ENCODE peak calls at places on chromosomes 5 and 9, in ten cellular contexts. One of them, this sample, is unnamed.

GRCh38 chr5:6788956-6789649 is 75.9 kb downstream of the TENT4A start:
- DNase-seq in effector memory CD4-positive, alpha-beta T cell: no peak
- DNase-seq in cardiac fibroblast: no peak
- DNase-seq in fibroblast of mammary gland: no peak
- DNase-seq in CD8-positive, alpha-beta memory T cell: no peak
- DNase-seq in mammary epithelial cell: no peak
- DNase-seq in brain microvascular endothelial cell: no peak
- DNase-seq in aorta: no peak
- DNase-seq in fibroblast of pulmonary artery: peak
- DNase-seq in osteoblast: peak
- DNase-seq in this sample: no peak

GRCh38 chr9:764105-764524 is 77.4 kb upstream of the DMRT1 start:
- DNase-seq in effector memory CD4-positive, alpha-beta T cell: no peak
- DNase-seq in cardiac fibroblast: peak
- DNase-seq in fibroblast of mammary gland: peak
- DNase-seq in CD8-positive, alpha-beta memory T cell: peak
- DNase-seq in mammary epithelial cell: peak
- DNase-seq in brain microvascular endothelial cell: peak
- DNase-seq in aorta: peak
- DNase-seq in fibroblast of pulmonary artery: peak
- DNase-seq in osteoblast: peak
- DNase-seq in this sample: no peak

GRCh38 chr9:33222031-33222430 is 17.9 kb upstream of the SPINK4 start:
- DNase-seq in effector memory CD4-positive, alpha-beta T cell: no peak
- DNase-seq in cardiac fibroblast: no peak
- DNase-seq in fibroblast of mammary gland: no peak
- DNase-seq in CD8-positive, alpha-beta memory T cell: no peak
- DNase-seq in mammary epithelial cell: peak
- DNase-seq in brain microvascular endothelial cell: no peak
- DNase-seq in aorta: no peak
- DNase-seq in fibroblast of pulmonary artery: no peak
- DNase-seq in osteoblast: no peak
- DNase-seq in this sample: no peak

GRCh38 chr9:114169940-114170791 is 14.8 kb downstream of the COL27A1 start:
- DNase-seq in effector memory CD4-positive, alpha-beta T cell: no peak
- DNase-seq in cardiac fibroblast: no peak
- DNase-seq in fibroblast of mammary gland: no peak
- DNase-seq in CD8-positive, alpha-beta memory T cell: no peak
- DNase-seq in mammary epithelial cell: no peak
- DNase-seq in brain microvascular endothelial cell: no peak
- DNase-seq in aorta: no peak
- DNase-seq in fibroblast of pulmonary artery: no peak
- DNase-seq in osteoblast: peak
- DNase-seq in this sample: no peak

GRCh38 chr9:127340721-127341120 is 56.2 kb upstream of the SLC2A8 start:
- DNase-seq in effector memory CD4-positive, alpha-beta T cell: no peak
- DNase-seq in cardiac fibroblast: peak
- DNase-seq in fibroblast of mammary gland: no peak
- DNase-seq in CD8-positive, alpha-beta memory T cell: no peak
- DNase-seq in mammary epithelial cell: no peak
- DNase-seq in brain microvascular endothelial cell: no peak
- DNase-seq in aorta: no peak
- DNase-seq in fibroblast of pulmonary artery: peak
- DNase-seq in osteoblast: no peak
- DNase-seq in this sample: no peak

GRCh38 chr9:72526901-72527800 is 5.7 kb downstream of the TMC1 start:
- DNase-seq in effector memory CD4-positive, alpha-beta T cell: peak
- DNase-seq in cardiac fibroblast: peak
- DNase-seq in fibroblast of mammary gland: peak
- DNase-seq in CD8-positive, alpha-beta memory T cell: peak
- DNase-seq in mammary epithelial cell: peak
- DNase-seq in brain microvascular endothelial cell: peak
- DNase-seq in aorta: peak
- DNase-seq in fibroblast of pulmonary artery: peak
- DNase-seq in osteoblast: peak
- DNase-seq in this sample: peak

GRCh38 chr5:170360712-170361501 is 28.3 kb downstream of the KCNMB1 start:
- DNase-seq in effector memory CD4-positive, alpha-beta T cell: no peak
- DNase-seq in cardiac fibroblast: no peak
- DNase-seq in fibroblast of mammary gland: no peak
- DNase-seq in CD8-positive, alpha-beta memory T cell: no peak
- DNase-seq in mammary epithelial cell: no peak
- DNase-seq in brain microvascular endothelial cell: no peak
- DNase-seq in aorta: peak
- DNase-seq in fibroblast of pulmonary artery: no peak
- DNase-seq in osteoblast: no peak
- DNase-seq in this sample: no peak

GRCh38 chr9:10251490-10251889 is 361.3 kb downstream of the PTPRD start:
- DNase-seq in effector memory CD4-positive, alpha-beta T cell: no peak
- DNase-seq in cardiac fibroblast: peak
- DNase-seq in fibroblast of mammary gland: peak
- DNase-seq in CD8-positive, alpha-beta memory T cell: no peak
- DNase-seq in mammary epithelial cell: peak
- DNase-seq in brain microvascular endothelial cell: peak
- DNase-seq in aorta: no peak
- DNase-seq in fibroblast of pulmonary artery: peak
- DNase-seq in osteoblast: no peak
- DNase-seq in this sample: peak

GRCh38 chr5:38330207-38330606 is 71.8 kb downstream of the EGFLAM start:
- DNase-seq in effector memory CD4-positive, alpha-beta T cell: no peak
- DNase-seq in cardiac fibroblast: peak
- DNase-seq in fibroblast of mammary gland: peak
- DNase-seq in CD8-positive, alpha-beta memory T cell: no peak
- DNase-seq in mammary epithelial cell: no peak
- DNase-seq in brain microvascular endothelial cell: peak
- DNase-seq in aorta: no peak
- DNase-seq in fibroblast of pulmonary artery: peak
- DNase-seq in osteoblast: no peak
- DNase-seq in this sample: no peak

GRCh38 chr9:21316860-21317259 is 11.7 kb upstream of the IFNA5 start:
- DNase-seq in effector memory CD4-positive, alpha-beta T cell: no peak
- DNase-seq in cardiac fibroblast: no peak
- DNase-seq in fibroblast of mammary gland: no peak
- DNase-seq in CD8-positive, alpha-beta memory T cell: no peak
- DNase-seq in mammary epithelial cell: peak
- DNase-seq in brain microvascular endothelial cell: no peak
- DNase-seq in aorta: no peak
- DNase-seq in fibroblast of pulmonary artery: no peak
- DNase-seq in osteoblast: no peak
- DNase-seq in this sample: no peak

GRCh38 chr5:34804398-34804797 is 34.6 kb upstream of the TTC23L start:
- DNase-seq in effector memory CD4-positive, alpha-beta T cell: no peak
- DNase-seq in cardiac fibroblast: no peak
- DNase-seq in fibroblast of mammary gland: no peak
- DNase-seq in CD8-positive, alpha-beta memory T cell: no peak
- DNase-seq in mammary epithelial cell: no peak
- DNase-seq in brain microvascular endothelial cell: no peak
- DNase-seq in aorta: no peak
- DNase-seq in fibroblast of pulmonary artery: no peak
- DNase-seq in osteoblast: no peak
- DNase-seq in this sample: no peak

GRCh38 chr5:176899296-176899891 is at the start of gene HK3:
- DNase-seq in effector memory CD4-positive, alpha-beta T cell: no peak
- DNase-seq in cardiac fibroblast: no peak
- DNase-seq in fibroblast of mammary gland: no peak
- DNase-seq in CD8-positive, alpha-beta memory T cell: no peak
- DNase-seq in mammary epithelial cell: no peak
- DNase-seq in brain microvascular endothelial cell: no peak
- DNase-seq in aorta: peak
- DNase-seq in fibroblast of pulmonary artery: no peak
- DNase-seq in osteoblast: no peak
- DNase-seq in this sample: no peak

GRCh38 chr9:30484690-30485089 is 1899.8 kb upstream of the ACO1 start:
- DNase-seq in effector memory CD4-positive, alpha-beta T cell: no peak
- DNase-seq in cardiac fibroblast: no peak
- DNase-seq in fibroblast of mammary gland: no peak
- DNase-seq in CD8-positive, alpha-beta memory T cell: no peak
- DNase-seq in mammary epithelial cell: no peak
- DNase-seq in brain microvascular endothelial cell: no peak
- DNase-seq in aorta: no peak
- DNase-seq in fibroblast of pulmonary artery: no peak
- DNase-seq in osteoblast: no peak
- DNase-seq in this sample: no peak

GRCh38 chr5:43652537-43653302 is 49.7 kb downstream of the NNT start:
- DNase-seq in effector memory CD4-positive, alpha-beta T cell: no peak
- DNase-seq in cardiac fibroblast: no peak
- DNase-seq in fibroblast of mammary gland: no peak
- DNase-seq in CD8-positive, alpha-beta memory T cell: no peak
- DNase-seq in mammary epithelial cell: no peak
- DNase-seq in brain microvascular endothelial cell: no peak
- DNase-seq in aorta: no peak
- DNase-seq in fibroblast of pulmonary artery: no peak
- DNase-seq in osteoblast: no peak
- DNase-seq in this sample: no peak

GRCh38 chr5:159056201-159056600 is 43.5 kb downstream of the EBF1 start:
- DNase-seq in effector memory CD4-positive, alpha-beta T cell: no peak
- DNase-seq in cardiac fibroblast: no peak
- DNase-seq in fibroblast of mammary gland: no peak
- DNase-seq in CD8-positive, alpha-beta memory T cell: no peak
- DNase-seq in mammary epithelial cell: no peak
- DNase-seq in brain microvascular endothelial cell: no peak
- DNase-seq in aorta: no peak
- DNase-seq in fibroblast of pulmonary artery: no peak
- DNase-seq in osteoblast: no peak
- DNase-seq in this sample: no peak
- H3K4me3 ChIP-seq in effector memory CD4-positive, alpha-beta T cell: no peak
- H3K4me3 ChIP-seq in cardiac fibroblast: no peak
- H3K4me3 ChIP-seq in fibroblast of mammary gland: no peak
- H3K4me3 ChIP-seq in CD8-positive, alpha-beta memory T cell: no peak
- H3K4me3 ChIP-seq in mammary epithelial cell: no peak
- H3K4me3 ChIP-seq in brain microvascular endothelial cell: no peak
- H3K4me3 ChIP-seq in aorta: no peak
- H3K4me3 ChIP-seq in fibroblast of pulmonary artery: no peak
- H3K4me3 ChIP-seq in osteoblast: no peak
- H3K4me3 ChIP-seq in this sample: no peak

GRCh38 chr5:91910247-91910646 is 527.1 kb upstream of the ARRDC3 start:
- DNase-seq in effector memory CD4-positive, alpha-beta T cell: no peak
- DNase-seq in cardiac fibroblast: no peak
- DNase-seq in fibroblast of mammary gland: no peak
- DNase-seq in CD8-positive, alpha-beta memory T cell: no peak
- DNase-seq in mammary epithelial cell: no peak
- DNase-seq in brain microvascular endothelial cell: no peak
- DNase-seq in aorta: no peak
- DNase-seq in fibroblast of pulmonary artery: no peak
- DNase-seq in osteoblast: no peak
- DNase-seq in this sample: no peak
- H3K4me3 ChIP-seq in effector memory CD4-positive, alpha-beta T cell: no peak
- H3K4me3 ChIP-seq in cardiac fibroblast: no peak
- H3K4me3 ChIP-seq in fibroblast of mammary gland: no peak
- H3K4me3 ChIP-seq in CD8-positive, alpha-beta memory T cell: no peak
- H3K4me3 ChIP-seq in mammary epithelial cell: no peak
- H3K4me3 ChIP-seq in brain microvascular endothelial cell: no peak
- H3K4me3 ChIP-seq in aorta: no peak
- H3K4me3 ChIP-seq in fibroblast of pulmonary artery: no peak
- H3K4me3 ChIP-seq in osteoblast: no peak
- H3K4me3 ChIP-seq in this sample: no peak

DNA sequence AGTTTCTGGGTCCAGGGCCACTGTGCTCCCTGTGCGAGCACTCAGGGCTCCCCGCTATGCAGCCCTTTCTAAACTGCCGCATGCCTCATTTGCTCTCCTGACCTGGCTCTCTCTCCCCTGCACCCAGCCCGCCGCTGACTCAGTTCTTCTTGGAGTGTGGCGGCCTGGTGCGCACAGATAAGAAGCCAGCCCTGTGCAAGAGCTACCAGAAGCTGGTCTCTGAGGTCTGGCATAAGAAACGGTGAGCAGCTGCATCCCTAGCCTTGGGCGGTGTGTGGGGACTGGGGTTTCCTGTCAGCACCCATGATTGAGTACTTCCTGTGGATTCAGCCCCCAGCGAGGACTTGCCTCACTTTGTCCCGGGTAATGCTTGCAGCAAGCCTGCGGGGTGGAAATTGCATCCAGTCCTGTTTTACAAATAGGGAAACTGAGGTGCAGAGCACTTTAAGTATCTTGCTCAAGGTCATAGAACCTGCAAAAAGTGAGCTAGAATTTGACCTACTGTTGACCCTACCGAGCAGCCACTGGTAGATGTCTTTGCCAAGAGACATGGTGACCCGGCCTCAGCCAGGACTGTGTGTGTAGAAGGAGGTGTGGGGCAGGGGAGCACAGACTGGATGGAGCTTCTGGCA is 27.9 kb downstream of the USP20 start:
- DNase-seq in effector memory CD4-positive, alpha-beta T cell: peak
- DNase-seq in cardiac fibroblast: peak
- DNase-seq in fibroblast of mammary gland: peak
- DNase-seq in CD8-positive, alpha-beta memory T cell: peak
- DNase-seq in mammary epithelial cell: peak
- DNase-seq in brain microvascular endothelial cell: peak
- DNase-seq in aorta: no peak
- DNase-seq in fibroblast of pulmonary artery: peak
- DNase-seq in osteoblast: no peak
- DNase-seq in this sample: peak
- H3K4me3 ChIP-seq in effector memory CD4-positive, alpha-beta T cell: peak
- H3K4me3 ChIP-seq in cardiac fibroblast: no peak
- H3K4me3 ChIP-seq in fibroblast of mammary gland: no peak
- H3K4me3 ChIP-seq in CD8-positive, alpha-beta memory T cell: peak
- H3K4me3 ChIP-seq in mammary epithelial cell: no peak
- H3K4me3 ChIP-seq in brain microvascular endothelial cell: no peak
- H3K4me3 ChIP-seq in aorta: no peak
- H3K4me3 ChIP-seq in fibroblast of pulmonary artery: no peak
- H3K4me3 ChIP-seq in osteoblast: no peak
- H3K4me3 ChIP-seq in this sample: no peak

GRCh38 chr5:11903121-11903613 is 1.1 kb downstream of the CTNND2 start:
- DNase-seq in effector memory CD4-positive, alpha-beta T cell: no peak
- DNase-seq in cardiac fibroblast: no peak
- DNase-seq in fibroblast of mammary gland: no peak
- DNase-seq in CD8-positive, alpha-beta memory T cell: no peak
- DNase-seq in mammary epithelial cell: no peak
- DNase-seq in brain microvascular endothelial cell: no peak
- DNase-seq in aorta: no peak
- DNase-seq in fibroblast of pulmonary artery: no peak
- DNase-seq in osteoblast: peak
- DNase-seq in this sample: no peak

GRCh38 chr5:11905209-11905608 is 963 bp upstream of the CTNND2 start:
- DNase-seq in effector memory CD4-positive, alpha-beta T cell: no peak
- DNase-seq in cardiac fibroblast: no peak
- DNase-seq in fibroblast of mammary gland: no peak
- DNase-seq in CD8-positive, alpha-beta memory T cell: no peak
- DNase-seq in mammary epithelial cell: no peak
- DNase-seq in brain microvascular endothelial cell: no peak
- DNase-seq in aorta: no peak
- DNase-seq in fibroblast of pulmonary artery: no peak
- DNase-seq in osteoblast: no peak
- DNase-seq in this sample: no peak

GRCh38 chr5:11903614-11904269 is 504 bp downstream of the CTNND2 start:
- DNase-seq in effector memory CD4-positive, alpha-beta T cell: no peak
- DNase-seq in cardiac fibroblast: peak
- DNase-seq in fibroblast of mammary gland: no peak
- DNase-seq in CD8-positive, alpha-beta memory T cell: no peak
- DNase-seq in mammary epithelial cell: no peak
- DNase-seq in brain microvascular endothelial cell: no peak
- DNase-seq in aorta: peak
- DNase-seq in fibroblast of pulmonary artery: no peak
- DNase-seq in osteoblast: peak
- DNase-seq in this sample: no peak

GRCh38 chr5:11902304-11902703 is 1.9 kb downstream of the CTNND2 start:
- DNase-seq in effector memory CD4-positive, alpha-beta T cell: no peak
- DNase-seq in cardiac fibroblast: no peak
- DNase-seq in fibroblast of mammary gland: no peak
- DNase-seq in CD8-positive, alpha-beta memory T cell: no peak
- DNase-seq in mammary epithelial cell: no peak
- DNase-seq in brain microvascular endothelial cell: no peak
- DNase-seq in aorta: no peak
- DNase-seq in fibroblast of pulmonary artery: no peak
- DNase-seq in osteoblast: no peak
- DNase-seq in this sample: no peak

GRCh38 chr5:11904270-11904906 is at the start of gene CTNND2:
- DNase-seq in effector memory CD4-positive, alpha-beta T cell: no peak
- DNase-seq in cardiac fibroblast: peak
- DNase-seq in fibroblast of mammary gland: no peak
- DNase-seq in CD8-positive, alpha-beta memory T cell: no peak
- DNase-seq in mammary epithelial cell: peak
- DNase-seq in brain microvascular endothelial cell: no peak
- DNase-seq in aorta: no peak
- DNase-seq in fibroblast of pulmonary artery: no peak
- DNase-seq in osteoblast: no peak
- DNase-seq in this sample: no peak
- H3K4me3 ChIP-seq in effector memory CD4-positive, alpha-beta T cell: no peak
- H3K4me3 ChIP-seq in cardiac fibroblast: no peak
- H3K4me3 ChIP-seq in fibroblast of mammary gland: no peak
- H3K4me3 ChIP-seq in CD8-positive, alpha-beta memory T cell: no peak
- H3K4me3 ChIP-seq in mammary epithelial cell: no peak
- H3K4me3 ChIP-seq in brain microvascular endothelial cell: peak
- H3K4me3 ChIP-seq in aorta: peak
- H3K4me3 ChIP-seq in fibroblast of pulmonary artery: no peak
- H3K4me3 ChIP-seq in osteoblast: no peak
- H3K4me3 ChIP-seq in this sample: peak

This sample was measured in skeletal muscle cell.